ENCODE peak calls at places on chromosomes 7 and 10, in five cellular contexts. V is type B pancreatic cell, Q is Kasumi-1, M is Peyer's patch, A is NCI-H446. K is an unnamed sample.

GRCh38 chr10:129440247-129440646 is 26.8 kb upstream of the MGMT start:
- DNase-seq in V (no peak), Q (no peak), M (no peak), A (no peak), K (no peak)

GRCh38 chr7:35707422-35707821 is 12.5 kb upstream of the HERPUD2 start:
- DNase-seq in V (no peak), Q (no peak), M (no peak), A (no peak), K (no peak)

GRCh38 chr7:45663167-45663921 is 89.2 kb downstream of the ADCY1 start:
- DNase-seq in V (peak; percentile 63), Q (peak; percentile 12), M (no peak), A (no peak), K (peak; percentile 1)

GRCh38 chr7:1544178-1544895 is 11.7 kb downstream of the TMEM184A start:
- DNase-seq in V (no peak), Q (no peak), M (no peak), A (no peak), K (no peak)

GRCh38 chr10:49324711-49325110 is 25.7 kb downstream of the C10orf71 start:
- DNase-seq in V (no peak), Q (peak; percentile 54), M (no peak), A (no peak), K (peak; percentile 63)

GRCh38 chr7:88169717-88170320 is 50.0 kb downstream of the SRI start:
- DNase-seq in V (no peak), Q (peak; percentile 64), M (no peak), A (no peak), K (no peak)

GRCh38 chr7:139743267-139743966 is 34.4 kb downstream of the HIPK2 start:
- DNase-seq in V (no peak), Q (no peak), M (no peak), A (no peak), K (no peak)

GRCh38 chr7:55484241-55484640 is 88.1 kb downstream of the VOPP1 start:
- DNase-seq in V (no peak), Q (no peak), M (no peak), A (no peak), K (no peak)

GRCh38 chr7:4712371-4713182 is 30.5 kb downstream of the FOXK1 start:
- DNase-seq in V (no peak), Q (no peak), M (no peak), A (no peak), K (peak; percentile 81)

GRCh38 chr7:157004050-157004838 is 6.2 kb downstream of the MNX1 start:
- DNase-seq in V (no peak), Q (no peak), M (no peak), A (no peak), K (no peak)

GRCh38 chr7:30285531-30286284 is 1.3 kb downstream of the ZNRF2 start:
- DNase-seq in V (no peak), Q (peak; percentile 99), M (peak; percentile 64), A (no peak), K (peak; percentile 93)

K was measured in MV-4-11.